ENCODE peak calls at places on chromosomes 13 and 19, in six cellular contexts. One of them, this sample, is unnamed.

GRCh38 chr13:40502236-40502635 is 164.2 kb downstream of the FOXO1 start:
- DNase-seq in mammary epithelial cell: peak; percentile 29
- DNase-seq in fibroblast of the aortic adventitia: peak; percentile 73
- DNase-seq in Peyer's patch: no peak
- DNase-seq in pancreas: no peak
- DNase-seq in thoracic aorta: no peak
- DNase-seq in this sample: no peak

GRCh38 chr19:44807652-44808462 is 1.0 kb upstream of the BCAM start:
- DNase-seq in mammary epithelial cell: peak; percentile 45
- DNase-seq in pancreas: no peak
- DNase-seq in thoracic aorta: no peak
- DNase-seq in Peyer's patch: no peak
- DNase-seq in fibroblast of the aortic adventitia: peak; percentile 34
- DNase-seq in this sample: peak; percentile 82

GRCh38 chr13:98459171-98459681 is 117.7 kb downstream of the STK24 start:
- DNase-seq in mammary epithelial cell: no peak
- DNase-seq in fibroblast of the aortic adventitia: no peak
- DNase-seq in Peyer's patch: no peak
- DNase-seq in thoracic aorta: no peak
- DNase-seq in pancreas: peak; percentile 45
- DNase-seq in this sample: no peak

GRCh38 chr19:2254052-2254872 is 2.0 kb downstream of the JSRP1 start:
- DNase-seq in thoracic aorta: no peak
- DNase-seq in fibroblast of the aortic adventitia: no peak
- DNase-seq in Peyer's patch: no peak
- DNase-seq in mammary epithelial cell: no peak
- DNase-seq in pancreas: peak; percentile 60
- DNase-seq in this sample: no peak

GRCh38 chr19:41696402-41697197 is 8.5 kb upstream of the CEACAM7 start:
- DNase-seq in fibroblast of the aortic adventitia: no peak
- DNase-seq in mammary epithelial cell: no peak
- DNase-seq in pancreas: peak; percentile 27
- DNase-seq in thoracic aorta: no peak
- DNase-seq in Peyer's patch: no peak
- DNase-seq in this sample: no peak

GRCh38 chr19:11138659-11139526 is 16.7 kb downstream of the SPC24 start:
- DNase-seq in thoracic aorta: peak; percentile 54
- DNase-seq in Peyer's patch: peak; percentile 66
- DNase-seq in pancreas: peak; percentile 68
- DNase-seq in mammary epithelial cell: peak; percentile 57
- DNase-seq in fibroblast of the aortic adventitia: peak; percentile 77
- DNase-seq in this sample: peak; percentile 64

GRCh38 chr13:99227909-99228688 is 27.4 kb downstream of the UBAC2 start:
- DNase-seq in fibroblast of the aortic adventitia: no peak
- DNase-seq in Peyer's patch: no peak
- DNase-seq in mammary epithelial cell: no peak
- DNase-seq in thoracic aorta: no peak
- DNase-seq in pancreas: no peak
- DNase-seq in this sample: no peak

GRCh38 chr13:51821666-51822065 is 17.7 kb upstream of the DHRS12 start:
- DNase-seq in pancreas: no peak
- DNase-seq in Peyer's patch: no peak
- DNase-seq in mammary epithelial cell: no peak
- DNase-seq in fibroblast of the aortic adventitia: no peak
- DNase-seq in thoracic aorta: no peak
- DNase-seq in this sample: no peak

GRCh38 chr13:97975280-97975850 is 21.9 kb downstream of the IPO5 start:
- DNase-seq in thoracic aorta: no peak
- DNase-seq in fibroblast of the aortic adventitia: no peak
- DNase-seq in pancreas: no peak
- DNase-seq in mammary epithelial cell: no peak
- DNase-seq in Peyer's patch: no peak
- DNase-seq in this sample: no peak

GRCh38 chr13:99093997-99094396 is 106.7 kb upstream of the UBAC2 start:
- DNase-seq in thoracic aorta: no peak
- DNase-seq in fibroblast of the aortic adventitia: no peak
- DNase-seq in Peyer's patch: no peak
- DNase-seq in mammary epithelial cell: peak; percentile 4
- DNase-seq in pancreas: no peak
- DNase-seq in this sample: no peak

GRCh38 chr19:14767466-14767971 is 10.8 kb downstream of the ADGRE2 start:
- DNase-seq in Peyer's patch: no peak
- DNase-seq in mammary epithelial cell: no peak
- DNase-seq in thoracic aorta: no peak
- DNase-seq in fibroblast of the aortic adventitia: no peak
- DNase-seq in pancreas: no peak
- DNase-seq in this sample: no peak

GRCh38 chr13:38530492-38530891 is 156.4 kb upstream of the FREM2 start:
- DNase-seq in pancreas: no peak
- DNase-seq in fibroblast of the aortic adventitia: peak; percentile 18
- DNase-seq in thoracic aorta: no peak
- DNase-seq in mammary epithelial cell: peak; percentile 5
- DNase-seq in Peyer's patch: no peak
- DNase-seq in this sample: no peak

GRCh38 chr13:70310720-70311119 is 202.5 kb upstream of the KLHL1 start:
- DNase-seq in fibroblast of the aortic adventitia: no peak
- DNase-seq in thoracic aorta: no peak
- DNase-seq in mammary epithelial cell: peak; percentile 14
- DNase-seq in Peyer's patch: no peak
- DNase-seq in pancreas: no peak
- DNase-seq in this sample: no peak

GRCh38 chr13:43272866-43273265 is 249.5 kb downstream of the DNAJC15 start:
- DNase-seq in thoracic aorta: no peak
- DNase-seq in fibroblast of the aortic adventitia: no peak
- DNase-seq in mammary epithelial cell: no peak
- DNase-seq in pancreas: no peak
- DNase-seq in Peyer's patch: no peak
- DNase-seq in this sample: no peak

GRCh38 chr13:40328091-40328490 is 338.4 kb downstream of the FOXO1 start:
- DNase-seq in pancreas: no peak
- DNase-seq in fibroblast of the aortic adventitia: no peak
- DNase-seq in thoracic aorta: no peak
- DNase-seq in mammary epithelial cell: no peak
- DNase-seq in Peyer's patch: no peak
- DNase-seq in this sample: no peak